ENCODE peak calls at places on chromosome 10, in nine cellular contexts. L, E, H, W, M, O, Z, X and P are unnamed samples.
A peak's percentile ranks its signal among the peaks of the same experiment; 100 is the strongest.

GRCh38 chr10:128868481-128868880 is 598.6 kb upstream of the MGMT start:
- DNase-seq in W (no peak), H (no peak), M (no peak), O (no peak), E (no peak), X (no peak), Z (no peak), L (no peak), P (no peak)

GRCh38 chr10:659710-660141 is 29.7 kb downstream of the DIP2C start:
- DNase-seq in H (no peak), O (no peak), W (no peak), Z (no peak), M (no peak), X (no peak), E (no peak), L (no peak), P (no peak)

GRCh38 chr10:101938316-101939272 is 95.0 kb upstream of the KCNIP2 start:
- DNase-seq in L (peak; percentile 39), W (no peak), E (no peak), M (no peak), H (no peak), Z (no peak), O (no peak), X (no peak), P (no peak)

GRCh38 chr10:80699602-80700039 is 161.9 kb downstream of the SH2D4B start:
- DNase-seq in O (peak; percentile 80), Z (peak; percentile 80), H (peak; percentile 94), M (peak; percentile 73), L (peak; percentile 39), W (peak; percentile 46), X (peak; percentile 20), E (peak; percentile 56), P (peak; percentile 10)

GRCh38 chr10:122494833-122495232 is 33.5 kb downstream of the HTRA1 start:
- DNase-seq in L (no peak), O (no peak), E (no peak), Z (peak; percentile 72), M (no peak), X (peak; percentile 33), H (no peak), W (no peak), P (no peak)

GRCh38 chr10:59708816-59709471 is 706 bp downstream of the SLC16A9 start:
- DNase-seq in H (peak; percentile 21), W (no peak), L (no peak), Z (no peak), X (no peak), M (peak; percentile 9), E (no peak), O (peak; percentile 13), P (no peak)

GRCh38 chr10:119778776-119779445 is 53.1 kb downstream of the INPP5F start:
- DNase-seq in H (no peak), X (no peak), L (no peak), W (no peak), E (no peak), Z (no peak), O (no peak), M (no peak), P (no peak)

GRCh38 chr10:67621834-67622233 is 74.2 kb downstream of the CTNNA3 start:
- DNase-seq in W (no peak), X (no peak), H (no peak), M (no peak), E (no peak), L (no peak), Z (no peak), O (no peak), P (no peak)

GRCh38 chr10:17092986-17093803 is 36.4 kb downstream of the CUBN start:
- DNase-seq in E (no peak), H (no peak), O (no peak), X (no peak), L (no peak), W (no peak), M (no peak), Z (no peak), P (no peak)

GRCh38 chr10:129102906-129103693 is 363.9 kb upstream of the MGMT start:
- DNase-seq in E (no peak), M (no peak), L (no peak), Z (peak; percentile 54), H (no peak), X (no peak), W (no peak), O (no peak), P (no peak)

GRCh38 chr10:94042001-94042813 is 48.5 kb downstream of the PLCE1 start:
- DNase-seq in Z (no peak), X (peak; percentile 6), E (no peak), L (no peak), H (no peak), W (no peak), O (no peak), M (no peak), P (no peak)

GRCh38 chr10:118332247-118332646 is 9.9 kb downstream of the FAM204A start:
- DNase-seq in H (no peak), O (no peak), X (no peak), E (no peak), M (no peak), L (no peak), W (no peak), Z (no peak), P (no peak)